ENCODE peak calls at places on chromosomes 11 and 22, in six cellular contexts. N, T, F, J, Y and E are unnamed samples.

GRCh38 chr11:94804874-94805273 is 36.7 kb downstream of the AMOTL1 start:
- DNase-seq in T (no peak), Y (no peak), N (no peak), J (no peak), F (no peak), E (no peak)

GRCh38 chr11:84899134-84899533 is 728.0 kb downstream of the DLG2 start:
- DNase-seq in J (no peak), F (no peak), T (peak), N (peak), Y (no peak), E (no peak)

GRCh38 chr22:39723899-39724351 is 153.4 kb downstream of the CACNA1I start:
- DNase-seq in Y (no peak), J (peak), N (peak), T (peak), F (no peak), E (no peak)

GRCh38 chr11:10979529-10979928 is 121.7 kb upstream of the ZBED5 start:
- DNase-seq in N (no peak), J (no peak), T (no peak), Y (no peak), F (no peak), E (no peak)

GRCh38 chr11:42647993-42648392 is 663.8 kb upstream of the API5 start:
- DNase-seq in J (no peak), N (no peak), T (no peak), F (no peak), Y (peak), E (no peak)

GRCh38 chr11:9264381-9265210 is 554 bp downstream of the DENND5A start:
- DNase-seq in T (peak), Y (peak), N (peak), J (peak), F (peak), E (no peak)

GRCh38 chr11:78978831-78979230 is 404.2 kb upstream of the NARS2 start:
- DNase-seq in F (no peak), T (no peak), N (no peak), J (no peak), Y (no peak), E (no peak)

GRCh38 chr11:101523193-101523592 is 60.6 kb downstream of the TRPC6 start:
- DNase-seq in T (no peak), J (no peak), F (no peak), N (no peak), Y (no peak), E (no peak)

GRCh38 chr11:5081405-5081804 is 12.0 kb downstream of the OR52E1 start:
- DNase-seq in T (no peak), F (no peak), J (no peak), N (no peak), Y (no peak), E (no peak)

GRCh38 chr11:125624756-125625213 is at the start of gene CHEK1:
- DNase-seq in Y (no peak), N (no peak), F (no peak), J (no peak), T (no peak), E (no peak)

GRCh38 chr11:66478823-66479740 is 1.2 kb upstream of the DPP3 start:
- DNase-seq in F (no peak), T (peak), J (no peak), Y (peak), N (peak), E (no peak)

GRCh38 chr11:36069576-36070214 is 125.8 kb downstream of the LDLRAD3 start:
- DNase-seq in J (no peak), F (no peak), N (no peak), T (no peak), Y (no peak), E (no peak)

GRCh38 chr11:95419915-95420314 is 188.9 kb upstream of the SESN3 start:
- DNase-seq in Y (peak), T (peak), F (peak), J (no peak), N (peak), E (no peak)

GRCh38 chr11:72521672-72522071 is 87.3 kb upstream of the CLPB start:
- DNase-seq in J (no peak), Y (no peak), T (no peak), N (no peak), F (no peak), E (no peak)

GRCh38 chr22:45832959-45833580 is 143.9 kb downstream of the WNT7B start:
- DNase-seq in T (no peak), N (no peak), F (no peak), Y (no peak), J (no peak), E (no peak)

GRCh38 chr22:41998361-41999261 is at the start of gene WBP2NL:
- DNase-seq in J (peak), F (peak), Y (peak), T (peak), N (peak), E (peak)

GRCh38 chr11:11442791-11443190 is 89.7 kb upstream of the CSNK2A3 start:
- DNase-seq in N (no peak), T (no peak), F (no peak), Y (no peak), J (peak), E (no peak)

GRCh38 chr11:111913997-111914396 is 1.5 kb downstream of the HSPB2 start:
- DNase-seq in N (peak), Y (peak), J (peak), F (peak), T (peak), E (no peak)

GRCh38 chr11:30453705-30454104 is 130.8 kb downstream of the ARL14EP start:
- DNase-seq in N (no peak), T (no peak), Y (no peak), F (no peak), J (no peak), E (no peak)

GRCh38 chr11:13538044-13538443 is 42.2 kb upstream of the PTH start:
- DNase-seq in J (no peak), T (no peak), Y (no peak), N (no peak), F (no peak), E (no peak)

GRCh38 chr22:41947181-41948080 is 479 bp upstream of the CENPM start:
- DNase-seq in Y (no peak), T (no peak), F (no peak), N (no peak), J (no peak), E (no peak)

GRCh38 chr11:44813401-44813800 is 86.6 kb downstream of the TSPAN18 start:
- DNase-seq in N (no peak), J (no peak), Y (no peak), F (no peak), T (no peak), E (no peak)

GRCh38 chr11:128521697-128522062 is 65.7 kb downstream of the ETS1 start:
- DNase-seq in J (no peak), F (no peak), T (peak), Y (no peak), N (no peak), E (no peak)

GRCh38 chr11:29159552-29160465 is 857.0 kb downstream of the KCNA4 start:
- DNase-seq in N (peak), F (peak), T (peak), Y (peak), J (peak), E (peak)

GRCh38 chr11:126839496-126839895 is 161.1 kb downstream of the KIRREL3 start:
- DNase-seq in N (no peak), Y (no peak), J (no peak), F (no peak), T (no peak), E (no peak)

GRCh38 chr11:6170226-6170625 is at the start of gene OR52B2:
- DNase-seq in Y (no peak), T (no peak), N (no peak), J (no peak), F (no peak), E (no peak)

GRCh38 chr11:76210920-76211851 is 4.9 kb upstream of the WNT11 start:
- DNase-seq in J (no peak), T (no peak), Y (no peak), F (no peak), N (no peak), E (no peak)

GRCh38 chr11:86081465-86081864 is 12.6 kb upstream of the PICALM start:
- DNase-seq in F (no peak), J (no peak), Y (no peak), T (no peak), N (no peak), E (no peak)

GRCh38 chr22:49638788-49639187 is 188.9 kb downstream of the BRD1 start:
- DNase-seq in T (peak), Y (peak), J (peak), F (no peak), N (no peak), E (no peak)

GRCh38 chr11:31796523-31797226 is 14.4 kb downstream of the PAX6 start:
- DNase-seq in N (no peak), Y (no peak), F (no peak), J (no peak), T (no peak), E (no peak)

GRCh38 chr11:6270584-6271246 is 11.1 kb downstream of the CCKBR start:
- DNase-seq in T (no peak), F (no peak), N (no peak), Y (no peak), J (no peak), E (no peak)

GRCh38 chr22:44192098-44192810 is 11.5 kb downstream of the PARVG start:
- DNase-seq in Y (peak), J (peak), F (no peak), N (peak), T (peak), E (no peak)